ENCODE peak calls at places on chromosomes 11 and 22, in five cellular contexts. H is T follicular helper cell; G is activated naive CD4-positive, alpha-beta T cell treated with Interleukin-2 at 50 U/mL for 16 hours; V is posterior cingulate gyrus; B is type B pancreatic cell. Y is an unnamed sample.

GRCh38 chr11:5831196-5831829 is 10.4 kb downstream of the OR52E6 start:
- DNase-seq in H (no peak), G (no peak), V (peak; percentile 49), B (no peak), Y (no peak)

GRCh38 chr11:94746721-94747120 is 21.4 kb upstream of the AMOTL1 start:
- DNase-seq in H (no peak), G (no peak), V (no peak), B (no peak), Y (no peak)

GRCh38 chr22:38467904-38468760 is at the start of gene KDELR3:
- DNase-seq in H (no peak), G (peak; percentile 57), V (peak; percentile 77), B (no peak), Y (no peak)

GRCh38 chr11:68328374-68329091 is 16.1 kb downstream of the LRP5 start:
- DNase-seq in H (no peak), G (peak; percentile 9), V (peak; percentile 91), B (peak; percentile 81), Y (no peak)

GRCh38 chr22:25497269-25497668 is 67.2 kb upstream of the GRK3 start:
- DNase-seq in H (no peak), G (no peak), V (no peak), B (no peak), Y (no peak)

GRCh38 chr22:42794551-42795510 is 62.2 kb downstream of the ARFGAP3 start:
- DNase-seq in H (no peak), G (no peak), V (peak; percentile 85), B (no peak), Y (no peak)

GRCh38 chr11:46390331-46391171 is 1.0 kb downstream of the CHRM4 start:
- DNase-seq in H (no peak), G (no peak), V (peak; percentile 81), B (no peak), Y (no peak)

GRCh38 chr11:44814881-44815592 is 88.3 kb downstream of the TSPAN18 start:
- DNase-seq in H (no peak), G (no peak), V (peak; percentile 59), B (no peak), Y (no peak)

GRCh38 chr11:73295259-73295995 is 12.6 kb upstream of the ARHGEF17 start:
- DNase-seq in H (peak; percentile 56), G (peak; percentile 76), V (peak; percentile 92), B (peak; percentile 82), Y (peak; percentile 34)

GRCh38 chr22:49934144-49934890 is 15.9 kb downstream of the CRELD2 start:
- DNase-seq in H (peak; percentile 38), G (peak; percentile 32), V (peak; percentile 93), B (no peak), Y (peak; percentile 44)

GRCh38 chr22:44329179-44329796 is 16.5 kb upstream of the SHISAL1 start:
- DNase-seq in H (no peak), G (peak; percentile 15), V (no peak), B (no peak), Y (no peak)

GRCh38 chr22:31680764-31681624 is 19.0 kb upstream of the PISD start:
- DNase-seq in H (no peak), G (no peak), V (peak; percentile 12), B (no peak), Y (no peak)

GRCh38 chr11:87871071-87871470 is 304.2 kb downstream of the RAB38 start:
- DNase-seq in H (no peak), G (no peak), V (no peak), B (no peak), Y (no peak)

GRCh38 chr11:74839971-74840370 is 91.3 kb downstream of the RNF169 start:
- DNase-seq in H (no peak), G (no peak), V (no peak), B (no peak), Y (no peak)

GRCh38 chr11:132472411-132473205 is 1059.7 kb downstream of the OPCML start:
- DNase-seq in H (no peak), G (no peak), V (peak; percentile 88), B (no peak), Y (no peak)

GRCh38 chr11:33178443-33179154 is 17.3 kb upstream of the CSTF3 start:
- DNase-seq in H (no peak), G (no peak), V (no peak), B (no peak), Y (no peak)